ENCODE peak calls at places on chromosomes 1 and 21, in eight cellular contexts. H, W, V, R, Q, D, A and X are unnamed samples.

GRCh38 chr1:22245100-22245650 is 102.3 kb upstream of the WNT4 start:
- DNase-seq in H (no peak), W (no peak), V (no peak), R (no peak), Q (no peak), D (no peak), A (no peak), X (no peak)

GRCh38 chr1:23651069-23651808 is 40.4 kb upstream of the RPL11 start:
- DNase-seq in H (no peak), W (peak; percentile 34), V (no peak), R (peak; percentile 79), Q (no peak), D (no peak), A (no peak), X (peak; percentile 40)

GRCh38 chr1:180545991-180546390 is 12.8 kb upstream of the OVAAL start:
- DNase-seq in H (no peak), W (no peak), V (no peak), R (no peak), Q (no peak), D (no peak), A (no peak), X (no peak)

GRCh38 chr1:27299385-27300252 is 22.3 kb upstream of the TMEM222 start:
- DNase-seq in H (peak; percentile 71), W (peak; percentile 95), V (peak; percentile 86), R (peak; percentile 77), Q (no peak), D (peak; percentile 99), A (peak; percentile 28), X (no peak)

GRCh38 chr1:224502459-224503160 is 68.0 kb upstream of the WDR26 start:
- DNase-seq in H (no peak), W (no peak), V (peak; percentile 66), R (no peak), Q (no peak), D (no peak), A (no peak), X (no peak)

GRCh38 chr21:16522512-16522911 is 792.7 kb downstream of the USP25 start:
- DNase-seq in H (no peak), W (peak; percentile 25), V (no peak), R (no peak), Q (no peak), D (no peak), A (no peak), X (no peak)

GRCh38 chr1:25831569-25832196 is 11.9 kb downstream of the MTFR1L start:
- DNase-seq in H (no peak), W (no peak), V (no peak), R (no peak), Q (no peak), D (no peak), A (no peak), X (no peak)

GRCh38 chr1:66271216-66271903 is 262.6 kb upstream of the SGIP1 start:
- DNase-seq in H (peak; percentile 80), W (peak; percentile 87), V (peak; percentile 92), R (peak; percentile 89), Q (no peak), D (peak; percentile 98), A (no peak), X (peak; percentile 71)

GRCh38 chr1:39525366-39526165 is 34.1 kb downstream of the BMP8A start:
- DNase-seq in H (no peak), W (no peak), V (no peak), R (no peak), Q (peak; percentile 76), D (no peak), A (no peak), X (peak; percentile 88)

GRCh38 chr1:7588457-7588827 is 182.7 kb upstream of the VAMP3 start:
- DNase-seq in H (no peak), W (no peak), V (no peak), R (peak; percentile 31), Q (no peak), D (no peak), A (no peak), X (no peak)

GRCh38 chr1:243792891-243793290 is 57.2 kb downstream of the AKT3 start:
- DNase-seq in H (no peak), W (no peak), V (no peak), R (no peak), Q (no peak), D (no peak), A (no peak), X (no peak)

GRCh38 chr1:35369922-35370671 is 101.6 kb downstream of the ZMYM4 start:
- DNase-seq in H (no peak), W (peak; percentile 80), V (no peak), R (peak; percentile 68), Q (no peak), D (peak; percentile 59), A (no peak), X (no peak)

GRCh38 chr1:223326776-223327175 is 37.2 kb downstream of the SUSD4 start:
- DNase-seq in H (no peak), W (no peak), V (no peak), R (no peak), Q (no peak), D (no peak), A (no peak), X (no peak)

GRCh38 chr1:96641292-96641691 is 80.3 kb upstream of the PTBP2 start:
- DNase-seq in H (no peak), W (peak; percentile 15), V (no peak), R (no peak), Q (no peak), D (no peak), A (no peak), X (no peak)

GRCh38 chr1:170599033-170599432 is 64.9 kb upstream of the PRRX1 start:
- DNase-seq in H (no peak), W (no peak), V (no peak), R (no peak), Q (no peak), D (no peak), A (no peak), X (no peak)

GRCh38 chr1:231931846-231932454 is 305.4 kb downstream of the DISC1 start:
- DNase-seq in H (no peak), W (no peak), V (no peak), R (no peak), Q (peak; percentile 14), D (no peak), A (no peak), X (peak; percentile 73)

GRCh38 chr1:9520411-9520810 is 18.9 kb upstream of the SLC25A33 start:
- DNase-seq in H (no peak), W (no peak), V (no peak), R (no peak), Q (no peak), D (no peak), A (no peak), X (no peak)

GRCh38 chr1:71542155-71542554 is 461.3 kb upstream of the ZRANB2 start:
- DNase-seq in H (no peak), W (no peak), V (no peak), R (no peak), Q (no peak), D (no peak), A (no peak), X (no peak)

GRCh38 chr1:109620396-109620817 is 770 bp downstream of the AMPD2 start:
- DNase-seq in H (no peak), W (peak; percentile 86), V (no peak), R (no peak), Q (no peak), D (peak; percentile 42), A (no peak), X (no peak)

GRCh38 chr1:60813051-60813450 is 269.3 kb upstream of the NFIA start:
- DNase-seq in H (no peak), W (peak; percentile 13), V (no peak), R (no peak), Q (no peak), D (peak; percentile 7), A (no peak), X (no peak)

GRCh38 chr1:184260382-184260781 is 126.4 kb upstream of the C1orf21 start:
- DNase-seq in H (peak; percentile 38), W (peak; percentile 78), V (no peak), R (no peak), Q (no peak), D (peak; percentile 44), A (no peak), X (no peak)

GRCh38 chr1:236760986-236761385 is 34.1 kb upstream of the MTR start:
- DNase-seq in H (no peak), W (no peak), V (no peak), R (no peak), Q (no peak), D (no peak), A (no peak), X (no peak)

GRCh38 chr1:156908541-156908940 is 11.9 kb upstream of the LRRC71 start:
- DNase-seq in H (no peak), W (no peak), V (no peak), R (no peak), Q (no peak), D (no peak), A (no peak), X (no peak)

GRCh38 chr1:110112656-110113055 is 413 bp downstream of the UBL4B start:
- DNase-seq in H (no peak), W (no peak), V (no peak), R (no peak), Q (no peak), D (no peak), A (no peak), X (no peak)

GRCh38 chr1:16006552-16007485 is 2.8 kb downstream of the SRARP start:
- DNase-seq in H (no peak), W (peak; percentile 63), V (no peak), R (no peak), Q (no peak), D (no peak), A (no peak), X (peak; percentile 60)

GRCh38 chr1:224429616-224430015 is 5.0 kb downstream of the WDR26 start:
- DNase-seq in H (no peak), W (no peak), V (no peak), R (no peak), Q (no peak), D (no peak), A (no peak), X (no peak)